ENCODE peak calls at places on chromosome 5, in six cellular contexts. One of them, this sample, is unnamed.

GRCh38 chr5:20335978-20336377 is 348.0 kb upstream of the CDH18 start:
- DNase-seq in CD4-positive, alpha-beta T cell: no peak
- DNase-seq in omental fat pad: no peak
- DNase-seq in IMR-90: no peak
- DNase-seq in RWPE2: no peak
- DNase-seq in left ventricle myocardium inferior: no peak
- DNase-seq in this sample: no peak

GRCh38 chr5:179171251-179171815 is 111.2 kb downstream of the ZNF354C start:
- DNase-seq in IMR-90: no peak
- DNase-seq in CD4-positive, alpha-beta T cell: no peak
- DNase-seq in RWPE2: no peak
- DNase-seq in left ventricle myocardium inferior: no peak
- DNase-seq in omental fat pad: no peak
- DNase-seq in this sample: no peak

GRCh38 chr5:149264432-149265069 is 7.1 kb upstream of the AFAP1L1 start:
- DNase-seq in omental fat pad: no peak
- DNase-seq in RWPE2: no peak
- DNase-seq in left ventricle myocardium inferior: no peak
- DNase-seq in CD4-positive, alpha-beta T cell: peak
- DNase-seq in IMR-90: no peak
- DNase-seq in this sample: no peak

GRCh38 chr5:36417221-36417620 is 115.5 kb upstream of the RANBP3L start:
- DNase-seq in omental fat pad: no peak
- DNase-seq in left ventricle myocardium inferior: no peak
- DNase-seq in RWPE2: no peak
- DNase-seq in CD4-positive, alpha-beta T cell: no peak
- DNase-seq in IMR-90: no peak
- DNase-seq in this sample: no peak

GRCh38 chr5:181191526-181192336 is 13.3 kb downstream of the TRIM7 start:
- DNase-seq in omental fat pad: peak
- DNase-seq in CD4-positive, alpha-beta T cell: peak
- DNase-seq in left ventricle myocardium inferior: peak
- DNase-seq in IMR-90: peak
- DNase-seq in RWPE2: peak
- DNase-seq in this sample: peak

GRCh38 chr5:64000096-64000495 is 37.9 kb upstream of the HTR1A start:
- DNase-seq in RWPE2: no peak
- DNase-seq in CD4-positive, alpha-beta T cell: no peak
- DNase-seq in omental fat pad: no peak
- DNase-seq in left ventricle myocardium inferior: no peak
- DNase-seq in IMR-90: no peak
- DNase-seq in this sample: no peak

GRCh38 chr5:170265527-170265926 is 32.0 kb downstream of the LCP2 start:
- DNase-seq in RWPE2: no peak
- DNase-seq in IMR-90: no peak
- DNase-seq in left ventricle myocardium inferior: peak
- DNase-seq in CD4-positive, alpha-beta T cell: no peak
- DNase-seq in omental fat pad: no peak
- DNase-seq in this sample: no peak

GRCh38 chr5:80061541-80061940 is 26.4 kb downstream of the THBS4 start:
- DNase-seq in CD4-positive, alpha-beta T cell: no peak
- DNase-seq in IMR-90: no peak
- DNase-seq in left ventricle myocardium inferior: no peak
- DNase-seq in RWPE2: no peak
- DNase-seq in omental fat pad: no peak
- DNase-seq in this sample: no peak

GRCh38 chr5:1167728-1168709 is 33.4 kb upstream of the SLC6A19 start:
- DNase-seq in CD4-positive, alpha-beta T cell: peak
- DNase-seq in RWPE2: peak
- DNase-seq in omental fat pad: peak
- DNase-seq in left ventricle myocardium inferior: peak
- DNase-seq in IMR-90: peak
- DNase-seq in this sample: peak

GRCh38 chr5:176542135-176542595 is 5.0 kb upstream of the RNF44 start:
- DNase-seq in IMR-90: no peak
- DNase-seq in CD4-positive, alpha-beta T cell: peak
- DNase-seq in left ventricle myocardium inferior: peak
- DNase-seq in omental fat pad: no peak
- DNase-seq in RWPE2: no peak
- DNase-seq in this sample: no peak

GRCh38 chr5:177552839-177553455 is 1.4 kb downstream of the FAM193B start:
- DNase-seq in CD4-positive, alpha-beta T cell: no peak
- DNase-seq in RWPE2: no peak
- DNase-seq in left ventricle myocardium inferior: no peak
- DNase-seq in IMR-90: no peak
- DNase-seq in omental fat pad: no peak
- DNase-seq in this sample: no peak

GRCh38 chr5:113806250-113806649 is 292.8 kb downstream of the YTHDC2 start:
- DNase-seq in left ventricle myocardium inferior: no peak
- DNase-seq in omental fat pad: no peak
- DNase-seq in RWPE2: no peak
- DNase-seq in IMR-90: peak
- DNase-seq in CD4-positive, alpha-beta T cell: no peak
- DNase-seq in this sample: no peak

GRCh38 chr5:51821697-51822096 is 438.4 kb downstream of the ISL1 start:
- DNase-seq in IMR-90: no peak
- DNase-seq in omental fat pad: no peak
- DNase-seq in CD4-positive, alpha-beta T cell: no peak
- DNase-seq in left ventricle myocardium inferior: no peak
- DNase-seq in RWPE2: no peak
- DNase-seq in this sample: no peak

GRCh38 chr5:112119527-112119926 is 299.6 kb downstream of the EPB41L4A start:
- DNase-seq in CD4-positive, alpha-beta T cell: no peak
- DNase-seq in IMR-90: no peak
- DNase-seq in RWPE2: no peak
- DNase-seq in left ventricle myocardium inferior: no peak
- DNase-seq in omental fat pad: no peak
- DNase-seq in this sample: no peak

GRCh38 chr5:10106285-10106684 is 143.4 kb downstream of the ATPSCKMT start:
- DNase-seq in omental fat pad: no peak
- DNase-seq in left ventricle myocardium inferior: no peak
- DNase-seq in RWPE2: no peak
- DNase-seq in CD4-positive, alpha-beta T cell: no peak
- DNase-seq in IMR-90: no peak
- DNase-seq in this sample: no peak

GRCh38 chr5:66666778-66667177 is 70.6 kb downstream of the MAST4 start:
- DNase-seq in CD4-positive, alpha-beta T cell: no peak
- DNase-seq in left ventricle myocardium inferior: peak
- DNase-seq in RWPE2: no peak
- DNase-seq in IMR-90: no peak
- DNase-seq in omental fat pad: no peak
- DNase-seq in this sample: no peak

GRCh38 chr5:149221731-149222342 is 49.8 kb upstream of the AFAP1L1 start:
- DNase-seq in left ventricle myocardium inferior: no peak
- DNase-seq in RWPE2: no peak
- DNase-seq in IMR-90: peak
- DNase-seq in CD4-positive, alpha-beta T cell: no peak
- DNase-seq in omental fat pad: no peak
- DNase-seq in this sample: no peak

GRCh38 chr5:23483090-23483489 is 24.3 kb upstream of the PRDM9 start:
- DNase-seq in IMR-90: no peak
- DNase-seq in CD4-positive, alpha-beta T cell: no peak
- DNase-seq in RWPE2: no peak
- DNase-seq in omental fat pad: no peak
- DNase-seq in left ventricle myocardium inferior: no peak
- DNase-seq in this sample: no peak

GRCh38 chr5:178278358-178279023 is 45.9 kb upstream of the PHYKPL start:
- DNase-seq in left ventricle myocardium inferior: no peak
- DNase-seq in omental fat pad: no peak
- DNase-seq in IMR-90: no peak
- DNase-seq in CD4-positive, alpha-beta T cell: no peak
- DNase-seq in RWPE2: peak
- DNase-seq in this sample: no peak

GRCh38 chr5:52853573-52854163 is 66.0 kb downstream of the ITGA1 start:
- DNase-seq in IMR-90: peak
- DNase-seq in left ventricle myocardium inferior: no peak
- DNase-seq in RWPE2: no peak
- DNase-seq in omental fat pad: no peak
- DNase-seq in CD4-positive, alpha-beta T cell: no peak
- DNase-seq in this sample: no peak

GRCh38 chr5:98397081-98397480 is 376.4 kb upstream of the RGMB start:
- DNase-seq in IMR-90: peak
- DNase-seq in RWPE2: no peak
- DNase-seq in left ventricle myocardium inferior: no peak
- DNase-seq in omental fat pad: no peak
- DNase-seq in CD4-positive, alpha-beta T cell: no peak
- DNase-seq in this sample: no peak

GRCh38 chr5:134656690-134657089 is 8.1 kb downstream of the SEC24A start:
- DNase-seq in IMR-90: peak
- DNase-seq in omental fat pad: no peak
- DNase-seq in RWPE2: peak
- DNase-seq in CD4-positive, alpha-beta T cell: no peak
- DNase-seq in left ventricle myocardium inferior: no peak
- DNase-seq in this sample: no peak

GRCh38 chr5:130333089-130333488 is 428.8 kb downstream of the CHSY3 start:
- DNase-seq in omental fat pad: no peak
- DNase-seq in CD4-positive, alpha-beta T cell: no peak
- DNase-seq in left ventricle myocardium inferior: no peak
- DNase-seq in IMR-90: peak
- DNase-seq in RWPE2: no peak
- DNase-seq in this sample: no peak

GRCh38 chr5:117103703-117104102 is 529.1 kb upstream of the SEMA6A start:
- DNase-seq in left ventricle myocardium inferior: no peak
- DNase-seq in omental fat pad: no peak
- DNase-seq in IMR-90: no peak
- DNase-seq in RWPE2: no peak
- DNase-seq in CD4-positive, alpha-beta T cell: no peak
- DNase-seq in this sample: no peak

GRCh38 chr5:60026174-60026573 is 132.6 kb upstream of the PDE4D start:
- DNase-seq in omental fat pad: no peak
- DNase-seq in CD4-positive, alpha-beta T cell: no peak
- DNase-seq in left ventricle myocardium inferior: no peak
- DNase-seq in IMR-90: peak
- DNase-seq in RWPE2: no peak
- DNase-seq in this sample: no peak

GRCh38 chr5:61677220-61677619 is 345.2 kb downstream of the ZSWIM6 start:
- DNase-seq in omental fat pad: no peak
- DNase-seq in CD4-positive, alpha-beta T cell: no peak
- DNase-seq in IMR-90: no peak
- DNase-seq in RWPE2: no peak
- DNase-seq in left ventricle myocardium inferior: no peak
- DNase-seq in this sample: no peak

GRCh38 chr5:61673007-61673735 is 341.1 kb downstream of the ZSWIM6 start:
- DNase-seq in left ventricle myocardium inferior: no peak
- DNase-seq in IMR-90: peak
- DNase-seq in RWPE2: no peak
- DNase-seq in CD4-positive, alpha-beta T cell: no peak
- DNase-seq in omental fat pad: no peak
- DNase-seq in this sample: no peak

GRCh38 chr5:61674403-61674802 is 342.3 kb downstream of the ZSWIM6 start:
- DNase-seq in RWPE2: no peak
- DNase-seq in IMR-90: no peak
- DNase-seq in left ventricle myocardium inferior: no peak
- DNase-seq in CD4-positive, alpha-beta T cell: no peak
- DNase-seq in omental fat pad: no peak
- DNase-seq in this sample: no peak

GRCh38 chr5:61678966-61679365 is 346.9 kb downstream of the ZSWIM6 start:
- DNase-seq in RWPE2: no peak
- DNase-seq in IMR-90: no peak
- DNase-seq in omental fat pad: no peak
- DNase-seq in left ventricle myocardium inferior: no peak
- DNase-seq in CD4-positive, alpha-beta T cell: no peak
- DNase-seq in this sample: no peak

GRCh38 chr5:61675015-61675692 is 343.1 kb downstream of the ZSWIM6 start:
- DNase-seq in IMR-90: no peak
- DNase-seq in omental fat pad: no peak
- DNase-seq in CD4-positive, alpha-beta T cell: no peak
- DNase-seq in left ventricle myocardium inferior: no peak
- DNase-seq in RWPE2: no peak
- DNase-seq in this sample: no peak
- TF ChIP-seq CTCF in IMR-90: no peak
- TF ChIP-seq CTCF in omental fat pad: no peak
- TF ChIP-seq CTCF in CD4-positive, alpha-beta T cell: no peak
- TF ChIP-seq CTCF in left ventricle myocardium inferior: no peak
- TF ChIP-seq CTCF in RWPE2: peak
- TF ChIP-seq CTCF in this sample: no peak

GRCh38 chr5:78964889-78965288 is 20.2 kb downstream of the ARSB start:
- DNase-seq in left ventricle myocardium inferior: no peak
- DNase-seq in RWPE2: no peak
- DNase-seq in IMR-90: peak
- DNase-seq in omental fat pad: no peak
- DNase-seq in CD4-positive, alpha-beta T cell: no peak
- DNase-seq in this sample: no peak
- TF ChIP-seq CTCF in left ventricle myocardium inferior: peak
- TF ChIP-seq CTCF in RWPE2: peak
- TF ChIP-seq CTCF in IMR-90: peak
- TF ChIP-seq CTCF in omental fat pad: no peak
- TF ChIP-seq CTCF in CD4-positive, alpha-beta T cell: no peak
- TF ChIP-seq CTCF in this sample: peak

DNA sequence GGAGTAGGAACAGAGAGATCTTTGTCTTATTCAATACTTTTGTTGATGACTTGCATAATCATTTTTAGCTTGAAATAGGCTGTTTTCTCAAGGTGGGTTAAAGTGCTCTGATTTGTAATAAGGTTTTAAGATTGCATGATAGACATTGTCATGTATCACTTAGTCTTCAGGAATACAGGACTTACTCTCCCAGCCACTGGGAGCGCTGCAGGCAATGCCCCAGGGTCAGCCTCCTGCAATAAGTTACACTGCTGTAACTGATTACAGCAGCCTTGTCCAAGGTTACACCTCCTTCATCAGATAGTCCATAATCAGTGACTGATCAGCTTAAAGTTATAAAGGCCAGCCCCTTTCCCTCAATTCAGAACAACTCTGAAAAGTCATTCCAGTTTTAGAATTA is 218.6 kb downstream of the ESM1 start:
- DNase-seq in left ventricle myocardium inferior: no peak
- DNase-seq in IMR-90: no peak
- DNase-seq in CD4-positive, alpha-beta T cell: no peak
- DNase-seq in omental fat pad: no peak
- DNase-seq in RWPE2: no peak
- DNase-seq in this sample: no peak
- TF ChIP-seq CTCF in left ventricle myocardium inferior: no peak
- TF ChIP-seq CTCF in IMR-90: no peak
- TF ChIP-seq CTCF in CD4-positive, alpha-beta T cell: no peak
- TF ChIP-seq CTCF in omental fat pad: no peak
- TF ChIP-seq CTCF in RWPE2: peak
- TF ChIP-seq CTCF in this sample: no peak

DNA sequence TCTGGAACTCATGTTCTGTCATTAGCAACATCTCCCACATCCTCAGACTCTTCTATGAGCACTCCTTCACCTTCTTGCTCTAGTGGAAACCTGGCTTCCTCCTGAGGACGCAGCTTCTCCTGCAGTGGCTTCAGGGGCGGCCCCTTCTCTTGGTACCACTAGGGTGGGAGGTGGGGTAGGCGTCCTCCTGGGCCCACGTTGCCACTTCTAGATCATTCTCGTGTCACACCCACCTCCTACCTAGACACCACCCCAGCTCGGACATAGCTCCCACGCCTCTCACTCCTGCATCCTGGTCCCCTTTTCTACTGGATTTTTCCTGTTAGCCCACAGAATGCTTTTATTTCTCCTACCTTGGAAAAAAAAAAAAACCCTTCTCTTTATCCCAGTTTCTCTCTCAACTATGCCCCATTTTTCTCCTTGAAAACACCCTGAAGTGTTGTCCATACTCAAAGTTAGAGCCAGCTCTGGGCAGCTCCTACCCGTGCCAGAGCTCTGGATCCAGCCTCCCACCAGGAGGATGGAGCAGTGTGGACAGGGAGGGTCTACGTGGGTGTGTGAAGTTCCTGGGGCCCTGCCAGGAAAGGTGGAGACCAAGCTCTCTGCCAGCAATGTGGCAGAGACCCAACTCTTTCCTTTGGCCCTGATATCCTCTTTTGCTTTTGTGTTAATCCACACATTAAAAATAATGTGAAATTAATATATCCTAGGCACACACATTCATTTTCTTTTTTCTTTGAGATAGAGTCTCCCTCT is 179.2 kb downstream of the HSPA4 start:
- DNase-seq in omental fat pad: no peak
- DNase-seq in IMR-90: no peak
- DNase-seq in RWPE2: no peak
- DNase-seq in CD4-positive, alpha-beta T cell: no peak
- DNase-seq in left ventricle myocardium inferior: no peak
- DNase-seq in this sample: no peak
- TF ChIP-seq CTCF in omental fat pad: no peak
- TF ChIP-seq CTCF in IMR-90: no peak
- TF ChIP-seq CTCF in RWPE2: no peak
- TF ChIP-seq CTCF in CD4-positive, alpha-beta T cell: no peak
- TF ChIP-seq CTCF in left ventricle myocardium inferior: no peak
- TF ChIP-seq CTCF in this sample: no peak